ENCODE peak calls at places on chromosomes 3 and 15, in four cellular contexts. One of them, this sample, is unnamed.

GRCh38 chr3:124760601-124761000 is 30.3 kb downstream of the UMPS start:
- DNase-seq in fibroblast of lung: peak; percentile 63
- DNase-seq in CD8-positive, alpha-beta T cell: no peak
- DNase-seq in spleen: no peak
- DNase-seq in this sample: peak; percentile 56

GRCh38 chr3:157088506-157089454 is 71.2 kb downstream of the CCNL1 start:
- DNase-seq in fibroblast of lung: peak; percentile 94
- DNase-seq in CD8-positive, alpha-beta T cell: peak; percentile 93
- DNase-seq in spleen: peak; percentile 98
- DNase-seq in this sample: peak; percentile 90

GRCh38 chr3:31027191-31027761 is 132.8 kb upstream of the GADL1 start:
- DNase-seq in CD8-positive, alpha-beta T cell: no peak
- DNase-seq in spleen: no peak
- DNase-seq in fibroblast of lung: no peak
- DNase-seq in this sample: no peak

GRCh38 chr3:175338775-175339535 is 479.8 kb downstream of the NAALADL2 start:
- DNase-seq in fibroblast of lung: peak; percentile 91
- DNase-seq in spleen: no peak
- DNase-seq in CD8-positive, alpha-beta T cell: no peak
- DNase-seq in this sample: peak; percentile 31

GRCh38 chr3:55458398-55458797 is 28.7 kb downstream of the WNT5A start:
- DNase-seq in fibroblast of lung: peak; percentile 51
- DNase-seq in CD8-positive, alpha-beta T cell: no peak
- DNase-seq in spleen: no peak
- DNase-seq in this sample: no peak

GRCh38 chr3:179067291-179067690 is 4.3 kb downstream of the ZMAT3 start:
- DNase-seq in fibroblast of lung: no peak
- DNase-seq in spleen: no peak
- DNase-seq in CD8-positive, alpha-beta T cell: no peak
- DNase-seq in this sample: no peak

GRCh38 chr3:14862661-14863230 is 44.0 kb downstream of the FGD5 start:
- DNase-seq in CD8-positive, alpha-beta T cell: no peak
- DNase-seq in fibroblast of lung: no peak
- DNase-seq in spleen: peak; percentile 64
- DNase-seq in this sample: no peak

GRCh38 chr15:29800441-29801366 is 21.6 kb downstream of the TJP1 start:
- DNase-seq in fibroblast of lung: no peak
- DNase-seq in CD8-positive, alpha-beta T cell: no peak
- DNase-seq in spleen: no peak
- DNase-seq in this sample: no peak

GRCh38 chr3:14127106-14127505 is 2.3 kb downstream of the TMEM43 start:
- DNase-seq in CD8-positive, alpha-beta T cell: no peak
- DNase-seq in fibroblast of lung: no peak
- DNase-seq in spleen: no peak
- DNase-seq in this sample: no peak

GRCh38 chr3:77254967-77255831 is 215.3 kb downstream of the ROBO2 start:
- DNase-seq in CD8-positive, alpha-beta T cell: no peak
- DNase-seq in spleen: no peak
- DNase-seq in fibroblast of lung: peak; percentile 40
- DNase-seq in this sample: peak; percentile 16

GRCh38 chr3:170360916-170361315 is 3.4 kb downstream of the SKIL start:
- DNase-seq in fibroblast of lung: peak; percentile 39
- DNase-seq in CD8-positive, alpha-beta T cell: no peak
- DNase-seq in spleen: no peak
- DNase-seq in this sample: no peak

GRCh38 chr3:14126017-14126902 is 1.4 kb downstream of the TMEM43 start:
- DNase-seq in CD8-positive, alpha-beta T cell: no peak
- DNase-seq in spleen: no peak
- DNase-seq in fibroblast of lung: no peak
- DNase-seq in this sample: no peak

GRCh38 chr15:62756995-62757360 is 285.6 kb upstream of the TPM1 start:
- DNase-seq in CD8-positive, alpha-beta T cell: no peak
- DNase-seq in fibroblast of lung: no peak
- DNase-seq in spleen: no peak
- DNase-seq in this sample: no peak

GRCh38 chr15:62756326-62756994 is 286.1 kb upstream of the TPM1 start:
- DNase-seq in fibroblast of lung: no peak
- DNase-seq in CD8-positive, alpha-beta T cell: no peak
- DNase-seq in spleen: no peak
- DNase-seq in this sample: no peak

GRCh38 chr15:62757535-62757934 is 285.0 kb upstream of the TPM1 start:
- DNase-seq in spleen: no peak
- DNase-seq in fibroblast of lung: no peak
- DNase-seq in CD8-positive, alpha-beta T cell: no peak
- DNase-seq in this sample: no peak

GRCh38 chr15:62758952-62759349 is 283.6 kb upstream of the TPM1 start:
- DNase-seq in fibroblast of lung: no peak
- DNase-seq in spleen: no peak
- DNase-seq in CD8-positive, alpha-beta T cell: no peak
- DNase-seq in this sample: no peak

GRCh38 chr15:62758126-62758951 is 284.2 kb upstream of the TPM1 start:
- DNase-seq in spleen: no peak
- DNase-seq in fibroblast of lung: peak; percentile 97
- DNase-seq in CD8-positive, alpha-beta T cell: no peak
- DNase-seq in this sample: peak; percentile 87
- H3K4me3 ChIP-seq in spleen: no peak overlapping the region
- H3K4me3 ChIP-seq in fibroblast of lung: no peak overlapping the region
- H3K4me3 ChIP-seq in CD8-positive, alpha-beta T cell: no peak overlapping the region
- H3K4me3 ChIP-seq in this sample: no peak overlapping the region

GRCh38 chr3:105866656-105867653 is 1.9 kb downstream of the CBLB start:
- DNase-seq in CD8-positive, alpha-beta T cell: peak; percentile 24
- DNase-seq in fibroblast of lung: peak; percentile 61
- DNase-seq in spleen: no peak
- DNase-seq in this sample: no peak

GRCh38 chr3:105865867-105866350 is 2.9 kb downstream of the CBLB start:
- DNase-seq in CD8-positive, alpha-beta T cell: no peak
- DNase-seq in fibroblast of lung: no peak
- DNase-seq in spleen: no peak
- DNase-seq in this sample: no peak

GRCh38 chr3:105863608-105864007 is 5.2 kb downstream of the CBLB start:
- DNase-seq in CD8-positive, alpha-beta T cell: no peak
- DNase-seq in spleen: no peak
- DNase-seq in fibroblast of lung: no peak
- DNase-seq in this sample: no peak

GRCh38 chr3:105867690-105868449 is 942 bp downstream of the CBLB start:
- DNase-seq in spleen: no peak
- DNase-seq in CD8-positive, alpha-beta T cell: no peak
- DNase-seq in fibroblast of lung: no peak
- DNase-seq in this sample: no peak

GRCh38 chr3:105865016-105865623 is 3.7 kb downstream of the CBLB start:
- DNase-seq in CD8-positive, alpha-beta T cell: no peak
- DNase-seq in fibroblast of lung: peak; percentile 44
- DNase-seq in spleen: no peak
- DNase-seq in this sample: no peak
- H3K4me3 ChIP-seq in CD8-positive, alpha-beta T cell: peak overlapping the region; percentile 93
- H3K4me3 ChIP-seq in fibroblast of lung: no peak overlapping the region
- H3K4me3 ChIP-seq in spleen: peak overlapping the region; percentile 85
- H3K4me3 ChIP-seq in this sample: peak overlapping the region; percentile 97

GRCh38 chr3:189621948-189622603 is 9.1 kb upstream of the TP63 start:
- DNase-seq in fibroblast of lung: peak; percentile 17
- DNase-seq in CD8-positive, alpha-beta T cell: no peak
- DNase-seq in spleen: no peak
- DNase-seq in this sample: no peak
- H3K4me3 ChIP-seq in fibroblast of lung: no peak overlapping the region
- H3K4me3 ChIP-seq in CD8-positive, alpha-beta T cell: no peak overlapping the region
- H3K4me3 ChIP-seq in spleen: no peak overlapping the region
- H3K4me3 ChIP-seq in this sample: no peak overlapping the region

GRCh38 chr15:40104865-40105516 is 3.7 kb downstream of the BMF start:
- DNase-seq in fibroblast of lung: peak; percentile 69
- DNase-seq in spleen: peak; percentile 95
- DNase-seq in CD8-positive, alpha-beta T cell: peak; percentile 82
- DNase-seq in this sample: no peak
- H3K4me3 ChIP-seq in fibroblast of lung: no peak overlapping the region
- H3K4me3 ChIP-seq in spleen: peak overlapping the region; percentile 81
- H3K4me3 ChIP-seq in CD8-positive, alpha-beta T cell: no peak overlapping the region
- H3K4me3 ChIP-seq in this sample: no peak overlapping the region

GRCh38 chr3:151538706-151539403 is 78.0 kb upstream of the IGSF10 start:
- DNase-seq in spleen: no peak
- DNase-seq in CD8-positive, alpha-beta T cell: no peak
- DNase-seq in fibroblast of lung: peak; percentile 39
- DNase-seq in this sample: peak; percentile 34
- H3K4me3 ChIP-seq in spleen: no peak overlapping the region
- H3K4me3 ChIP-seq in CD8-positive, alpha-beta T cell: no peak overlapping the region
- H3K4me3 ChIP-seq in fibroblast of lung: no peak overlapping the region
- H3K4me3 ChIP-seq in this sample: no peak overlapping the region

GRCh38 chr3:184165548-184165947 is 9.1 kb upstream of the AP2M1 start:
- DNase-seq in CD8-positive, alpha-beta T cell: no peak
- DNase-seq in spleen: no peak
- DNase-seq in fibroblast of lung: no peak
- DNase-seq in this sample: no peak

GRCh38 chr3:184169896-184170875 is 4.5 kb upstream of the AP2M1 start:
- DNase-seq in fibroblast of lung: no peak
- DNase-seq in CD8-positive, alpha-beta T cell: no peak
- DNase-seq in spleen: peak; percentile 79
- DNase-seq in this sample: no peak

GRCh38 chr3:184166671-184167070 is 8.0 kb upstream of the AP2M1 start:
- DNase-seq in CD8-positive, alpha-beta T cell: no peak
- DNase-seq in spleen: peak; percentile 63
- DNase-seq in fibroblast of lung: no peak
- DNase-seq in this sample: no peak

GRCh38 chr3:184167786-184168185 is 6.9 kb upstream of the AP2M1 start:
- DNase-seq in fibroblast of lung: no peak
- DNase-seq in CD8-positive, alpha-beta T cell: no peak
- DNase-seq in spleen: peak; percentile 51
- DNase-seq in this sample: no peak

GRCh38 chr3:184168363-184169120 is 6.1 kb upstream of the AP2M1 start:
- DNase-seq in CD8-positive, alpha-beta T cell: no peak
- DNase-seq in fibroblast of lung: peak; percentile 87
- DNase-seq in spleen: peak; percentile 48
- DNase-seq in this sample: no peak
- H3K4me3 ChIP-seq in CD8-positive, alpha-beta T cell: no peak overlapping the region
- H3K4me3 ChIP-seq in fibroblast of lung: no peak overlapping the region
- H3K4me3 ChIP-seq in spleen: no peak overlapping the region
- H3K4me3 ChIP-seq in this sample: no peak overlapping the region

This sample was measured in skeletal muscle cell.